ENCODE peak calls at places on chromosomes 12 and 14, in five cellular contexts. I is AG08395; W is T-cell; R is stimulated activated CD4-positive, alpha-beta T cell treated with anti-CD3 and anti-CD28 coated beads, Interleukin-4, amount 100 ng/mL, for 48 hours; K is AG04449. E is an unnamed sample.

GRCh38 chr14:77212933-77213656 is 31.5 kb downstream of the TMEM63C start:
- DNase-seq in R (peak), I (peak), W (no peak), K (no peak), E (peak)

GRCh38 chr12:113142173-113142885 is 6.8 kb upstream of the RASAL1 start:
- DNase-seq in K (no peak), W (no peak), I (no peak), R (no peak), E (peak)

GRCh38 chr12:58487280-58488141 is 432.8 kb downstream of the LRIG3 start:
- DNase-seq in W (no peak), I (peak), R (no peak), K (peak), E (no peak)

GRCh38 chr14:99687284-99688209 is 3.4 kb downstream of the CYP46A1 start:
- DNase-seq in K (no peak), W (peak), R (no peak), I (no peak), E (no peak)

GRCh38 chr12:94954029-94954685 is 49.3 kb downstream of the NDUFA12 start:
- DNase-seq in I (no peak), W (no peak), R (no peak), K (no peak), E (no peak)

GRCh38 chr12:52232916-52233461 is at the start of gene KRT7:
- DNase-seq in K (no peak), W (no peak), I (no peak), R (no peak), E (peak)

GRCh38 chr14:32372154-32372553 is 43.1 kb downstream of the AKAP6 start:
- DNase-seq in R (no peak), W (no peak), K (peak), I (peak), E (no peak)

GRCh38 chr12:58105225-58106119 is 164.1 kb downstream of the ATP23 start:
- DNase-seq in K (no peak), W (no peak), R (no peak), I (peak), E (no peak)

GRCh38 chr14:90454041-90455000 is 57.5 kb downstream of the CALM1 start:
- DNase-seq in R (no peak), K (no peak), I (peak), W (no peak), E (peak)

E was measured in upper lobe of left lung.